ENCODE peak calls at places on chromosome 16, in four cellular contexts. Z is HCT116, P is esophagus muscularis mucosa, S is sigmoid colon. F is an unnamed sample.

GRCh38 chr16:76535-77272 is 1.3 kb upstream of the MPG start:
- DNase-seq in P (no peak), Z (no peak), S (peak; percentile 93), F (peak; percentile 66)

GRCh38 chr16:74724820-74725549 is 24.3 kb upstream of the MLKL start:
- DNase-seq in P (no peak), S (no peak), Z (no peak), F (no peak)

GRCh38 chr16:14560523-14560922 is 69.5 kb downstream of the PARN start:
- DNase-seq in P (no peak), Z (no peak), S (no peak), F (no peak)

GRCh38 chr16:102060-102855 is 24.2 kb downstream of the MPG start:
- DNase-seq in S (peak; percentile 80), P (no peak), Z (no peak), F (no peak)

GRCh38 chr16:32116080-32116479 is 137.0 kb upstream of the TP53TG3D start:
- DNase-seq in S (no peak), Z (no peak), P (peak; percentile 47), F (no peak)

GRCh38 chr16:56212144-56212543 is 20.9 kb downstream of the GNAO1 start:
- DNase-seq in S (no peak), P (no peak), Z (no peak), F (no peak)

GRCh38 chr16:71929048-71929447 is 33.7 kb downstream of the IST1 start:
- DNase-seq in P (no peak), S (peak; percentile 82), Z (no peak), F (no peak)

GRCh38 chr16:19833176-19833575 is 51.5 kb downstream of the GPRC5B start:
- DNase-seq in Z (no peak), P (no peak), S (no peak), F (no peak)

GRCh38 chr16:28309811-28310311 is 17.5 kb downstream of the SBK1 start:
- DNase-seq in P (no peak), Z (no peak), S (no peak), F (no peak)

GRCh38 chr16:56938664-56939513 is 6.9 kb downstream of the HERPUD1 start:
- DNase-seq in P (no peak), Z (no peak), S (peak; percentile 34), F (no peak)

GRCh38 chr16:89512453-89512852 is 4.2 kb downstream of the SPG7 start:
- DNase-seq in S (no peak), P (no peak), Z (no peak), F (no peak)

GRCh38 chr16:59510008-59510424 is 775.9 kb upstream of the GOT2 start:
- DNase-seq in S (no peak), Z (no peak), P (no peak), F (peak; percentile 40)

GRCh38 chr16:84617631-84618427 is at the start of gene COTL1:
- DNase-seq in Z (peak; percentile 96), P (peak; percentile 98), S (peak; percentile 99), F (peak; percentile 98)

GRCh38 chr16:78444-79145 is 570 bp downstream of the MPG start:
- DNase-seq in Z (no peak), P (no peak), S (peak; percentile 77), F (no peak)

GRCh38 chr16:60675022-60675421 is 1361.2 kb downstream of the CDH8 start:
- DNase-seq in Z (no peak), P (no peak), S (no peak), F (no peak)

GRCh38 chr16:60686824-60687223 is 1349.4 kb downstream of the CDH8 start:
- DNase-seq in S (no peak), P (no peak), Z (no peak), F (no peak)

GRCh38 chr16:60684002-60684401 is 1352.2 kb downstream of the CDH8 start:
- DNase-seq in P (no peak), Z (no peak), S (no peak), F (no peak)

GRCh38 chr16:60682219-60682618 is 1354.0 kb downstream of the CDH8 start:
- DNase-seq in S (no peak), P (no peak), Z (no peak), F (no peak)

GRCh38 chr16:60681014-60681413 is 1355.2 kb downstream of the CDH8 start:
- DNase-seq in S (no peak), P (no peak), Z (no peak), F (no peak)
- TF ChIP-seq CTCF in S (no peak), P (no peak), Z (no peak), F (no peak)

DNA sequence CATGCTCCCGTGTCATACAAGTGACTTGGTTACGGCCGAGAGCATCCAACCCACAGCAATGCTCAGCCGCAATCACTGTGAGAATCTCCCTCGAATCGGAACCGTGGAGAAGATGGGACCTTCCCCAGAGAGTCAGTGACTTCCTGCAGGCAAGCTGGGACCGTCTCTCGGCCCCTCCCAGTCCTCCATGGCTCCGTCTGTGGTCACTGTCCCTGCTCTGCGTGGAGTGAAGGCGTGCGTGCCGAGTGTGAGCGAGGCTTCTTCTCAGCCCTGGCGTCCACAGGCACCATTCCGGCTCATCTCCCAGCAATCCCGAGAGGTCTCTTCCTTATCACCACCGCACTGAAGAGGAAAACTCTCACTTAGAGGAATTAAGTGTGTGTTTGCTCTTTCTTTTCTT is 113.1 kb downstream of the ADCY9 start:
- DNase-seq in P (no peak), S (no peak), Z (no peak), F (no peak)
- TF ChIP-seq POLR2A in P (no peak), S (no peak), Z (no peak), F (no peak)

GRCh38 chr16:67312450-67313118 is 14.0 kb downstream of the KCTD19 start:
- DNase-seq in Z (no peak), P (no peak), S (no peak), F (no peak)

GRCh38 chr16:67311607-67312449 is 14.7 kb downstream of the KCTD19 start:
- DNase-seq in Z (peak; percentile 70), P (no peak), S (no peak), F (no peak)
- TF ChIP-seq POLR2AphosphoS5 in Z (peak; percentile 40), P (peak; percentile 44), S (peak; percentile 51), F (peak; percentile 45)

DNA sequence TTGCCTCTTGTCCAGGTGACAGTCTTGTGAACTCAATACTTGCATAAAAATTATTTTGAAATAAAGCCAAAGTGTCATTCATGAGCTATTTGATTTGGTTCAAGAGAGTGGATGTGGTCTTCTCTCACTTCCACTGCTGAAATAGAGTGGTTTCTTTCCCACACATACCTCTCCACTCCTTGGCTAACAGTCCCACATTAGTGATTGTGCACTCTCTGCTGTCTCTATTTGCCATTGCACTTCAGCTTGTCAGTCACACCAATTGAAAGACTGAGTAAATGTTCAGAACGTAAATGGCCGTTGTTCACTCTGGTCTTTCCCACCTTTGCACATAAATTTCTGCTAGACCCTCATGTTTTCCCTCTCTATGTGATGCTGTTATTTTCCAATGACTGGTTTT is 197.4 kb downstream of the FTO start:
- DNase-seq in P (no peak), Z (no peak), S (no peak), F (no peak)
- TF ChIP-seq CTCF in P (no peak), Z (no peak), S (no peak), F (no peak)

GRCh38 chr16:1424028-1424427 is 3.5 kb upstream of the UQCC4 start:
- DNase-seq in Z (no peak), P (no peak), S (no peak), F (no peak)

GRCh38 chr16:1420111-1420539 is 422 bp downstream of the UQCC4 start:
- DNase-seq in Z (no peak), S (no peak), P (no peak), F (no peak)

GRCh38 chr16:1422076-1422475 is 1.5 kb upstream of the UQCC4 start:
- DNase-seq in Z (no peak), S (no peak), P (no peak), F (no peak)

GRCh38 chr16:1416521-1416941 is 2.0 kb upstream of the UNKL start:
- DNase-seq in Z (no peak), S (no peak), P (no peak), F (no peak)

DNA sequence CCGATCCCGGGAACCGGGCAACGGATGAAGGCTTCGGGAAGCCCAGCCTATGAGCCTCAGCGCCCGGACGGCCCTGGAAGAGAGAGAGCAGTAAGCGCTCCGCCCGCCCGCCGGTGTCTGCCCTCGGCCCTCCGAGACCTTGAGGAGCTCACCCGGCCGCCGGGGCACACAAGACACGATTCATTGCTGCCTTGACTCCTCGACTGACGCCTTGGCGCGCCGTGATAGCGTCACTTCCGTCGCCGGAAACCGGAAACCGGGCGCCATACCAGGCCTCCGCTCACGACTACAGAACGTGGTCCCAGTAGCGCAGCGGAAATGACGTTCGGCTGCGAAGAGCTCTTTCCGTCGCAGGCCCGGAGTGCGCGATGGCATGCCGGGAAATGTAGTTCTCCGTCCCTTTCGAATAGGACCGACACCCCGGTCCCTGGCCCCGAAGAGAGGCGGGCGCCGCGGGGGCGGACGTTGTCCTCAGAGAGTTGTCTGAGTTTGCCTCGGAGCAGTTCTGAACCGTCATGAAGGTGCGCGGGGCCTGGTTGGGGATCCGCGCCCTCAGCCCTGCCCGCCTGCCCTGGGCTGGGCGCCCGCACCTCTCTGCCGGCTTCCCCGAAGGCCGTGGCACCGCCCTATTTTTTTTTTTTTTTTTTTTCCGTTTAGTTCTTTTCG is at the start of gene UQCC4:
- DNase-seq in Z (peak; percentile 98), S (peak; percentile 99), P (peak; percentile 100), F (peak; percentile 99)
- TF ChIP-seq POLR2A in Z (no peak), S (peak; percentile 56), P (peak; percentile 69), F (no peak)

GRCh38 chr16:30893082-30893743 is 664 bp downstream of the BCL7C start:
- DNase-seq in Z (no peak), P (no peak), S (no peak), F (no peak)
- TF ChIP-seq POLR2AphosphoS5 in Z (no peak), P (no peak), S (no peak), F (no peak)

DNA sequence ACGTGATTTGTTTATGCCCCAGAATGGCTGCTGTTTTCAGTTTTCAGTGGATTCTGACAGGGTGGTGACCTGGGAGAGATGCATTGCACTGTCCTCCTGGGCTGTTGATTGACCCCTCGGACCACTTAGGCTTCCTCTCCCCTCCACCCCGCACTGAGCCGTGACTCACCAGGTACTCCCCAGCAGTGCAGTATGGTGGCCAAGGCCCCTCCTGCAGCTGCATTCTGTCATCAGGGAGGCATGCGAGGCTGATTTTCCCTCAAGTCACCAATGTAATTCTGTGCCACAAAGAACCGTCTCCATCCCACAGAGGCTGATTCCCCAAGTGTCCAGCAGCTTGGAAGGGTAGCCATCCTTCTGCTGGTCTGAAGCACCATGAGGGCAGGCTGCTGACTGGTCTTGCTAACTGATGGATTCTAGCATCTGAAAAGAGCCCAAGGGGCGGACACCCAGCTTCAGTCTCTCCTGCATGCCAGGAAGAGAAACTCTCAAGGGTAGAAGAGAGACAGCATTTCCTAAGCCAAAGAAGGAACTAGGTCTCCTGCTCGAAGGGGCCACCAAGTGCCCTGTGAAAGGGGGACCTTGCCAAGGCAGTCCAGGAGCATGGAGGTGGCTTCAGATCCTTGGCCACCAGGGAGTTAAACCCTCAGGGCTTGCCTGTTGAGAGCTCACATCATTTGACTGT is 148.1 kb downstream of the SOCS1 start:
- DNase-seq in S (no peak), Z (no peak), P (no peak), F (no peak)
- TF ChIP-seq CTCF in S (no peak), Z (no peak), P (no peak), F (no peak)

GRCh38 chr16:3731126-3731935 is 14.0 kb upstream of the TRAP1 start:
- DNase-seq in S (peak; percentile 53), P (no peak), Z (no peak), F (no peak)

GRCh38 chr16:3729161-3730112 is 12.1 kb upstream of the TRAP1 start:
- DNase-seq in P (no peak), S (no peak), Z (no peak), F (no peak)

GRCh38 chr16:3728424-3729160 is 11.3 kb upstream of the TRAP1 start:
- DNase-seq in Z (no peak), P (no peak), S (no peak), F (no peak)

GRCh38 chr16:3732171-3732570 is 14.8 kb upstream of the TRAP1 start:
- DNase-seq in S (peak; percentile 18), Z (no peak), P (no peak), F (no peak)

GRCh38 chr16:3730161-3731125 is 13.1 kb upstream of the TRAP1 start:
- DNase-seq in P (no peak), S (no peak), Z (no peak), F (no peak)
- TF ChIP-seq POLR2A in P (no peak), S (no peak), Z (no peak), F (no peak)